ENCODE peak calls at places on chromosomes 2 and 18, in four cellular contexts. One of them, this sample, is unnamed.

GRCh38 chr2:206800501-206801416 is 35.4 kb downstream of the FASTKD2 start:
- DNase-seq in naive thymus-derived CD8-positive, alpha-beta T cell: peak
- DNase-seq in dorsolateral prefrontal cortex: peak
- DNase-seq in mesothelial cell of epicardium: peak
- DNase-seq in this sample: peak

GRCh38 chr2:201831469-201831868 is 25.1 kb downstream of the CDK15 start:
- DNase-seq in naive thymus-derived CD8-positive, alpha-beta T cell: no peak
- DNase-seq in dorsolateral prefrontal cortex: no peak
- DNase-seq in mesothelial cell of epicardium: no peak
- DNase-seq in this sample: peak

GRCh38 chr2:979286-979928 is 28.8 kb downstream of the SNTG2 start:
- DNase-seq in naive thymus-derived CD8-positive, alpha-beta T cell: no peak
- DNase-seq in dorsolateral prefrontal cortex: no peak
- DNase-seq in mesothelial cell of epicardium: no peak
- DNase-seq in this sample: no peak

GRCh38 chr2:58341047-58341446 is 99.9 kb upstream of the FANCL start:
- DNase-seq in naive thymus-derived CD8-positive, alpha-beta T cell: no peak
- DNase-seq in dorsolateral prefrontal cortex: no peak
- DNase-seq in mesothelial cell of epicardium: no peak
- DNase-seq in this sample: no peak

GRCh38 chr2:71744781-71745180 is 291.4 kb downstream of the DYSF start:
- DNase-seq in naive thymus-derived CD8-positive, alpha-beta T cell: no peak
- DNase-seq in dorsolateral prefrontal cortex: no peak
- DNase-seq in mesothelial cell of epicardium: no peak
- DNase-seq in this sample: no peak

GRCh38 chr2:239802101-239802649 is 223.0 kb downstream of the NDUFA10 start:
- DNase-seq in naive thymus-derived CD8-positive, alpha-beta T cell: no peak
- DNase-seq in dorsolateral prefrontal cortex: no peak
- DNase-seq in mesothelial cell of epicardium: peak
- DNase-seq in this sample: no peak

GRCh38 chr18:159037-159652 is 788 bp downstream of the USP14 start:
- DNase-seq in naive thymus-derived CD8-positive, alpha-beta T cell: no peak
- DNase-seq in dorsolateral prefrontal cortex: no peak
- DNase-seq in mesothelial cell of epicardium: no peak
- DNase-seq in this sample: peak

GRCh38 chr2:23498941-23499340 is 114.0 kb downstream of the KLHL29 start:
- DNase-seq in naive thymus-derived CD8-positive, alpha-beta T cell: no peak
- DNase-seq in dorsolateral prefrontal cortex: no peak
- DNase-seq in mesothelial cell of epicardium: no peak
- DNase-seq in this sample: peak

GRCh38 chr18:35693829-35694228 is 112.3 kb downstream of the GALNT1 start:
- DNase-seq in naive thymus-derived CD8-positive, alpha-beta T cell: no peak
- DNase-seq in dorsolateral prefrontal cortex: no peak
- DNase-seq in mesothelial cell of epicardium: no peak
- DNase-seq in this sample: no peak

GRCh38 chr18:37471619-37472018 is 94.0 kb downstream of the CELF4 start:
- DNase-seq in naive thymus-derived CD8-positive, alpha-beta T cell: no peak
- DNase-seq in dorsolateral prefrontal cortex: no peak
- DNase-seq in mesothelial cell of epicardium: no peak
- DNase-seq in this sample: no peak